ENCODE peak calls at places on chromosome 12, in ten cellular contexts. G is hippocampal formation; Y is activated CD4-positive, alpha-beta T cell treated with anti-CD3 and anti-CD28 coated beads, Interleukin-2, amount 10 ng/mL, durations not matched to agents 7 days and 5 days; R is RCC 7860; X is ELR; D is stimulated activated CD4-positive, alpha-beta T cell treated with anti-CD3 and anti-CD28 coated beads, Interleukin-15, amount 100 ng/mL, for 24 hours; A is stimulated activated CD8-positive, alpha-beta memory T cell treated with anti-CD3 and anti-CD28 coated beads, Interleukin-15, amount 100 ng/mL, for 24 hours; B is LoVo; M is activated naive CD8-positive, alpha-beta T cell treated with anti-CD3 and anti-CD28 coated beads, Interleukin-2, amount 50 U/mL, for 24 hours; U is cardiac muscle cell. I is an unnamed sample.

GRCh38 chr12:13208533-13209278 is 12.2 kb downstream of the EMP1 start:
- DNase-seq in G (peak; percentile 10), Y (peak; percentile 35), R (no peak), X (peak; percentile 60), D (no peak), A (no peak), B (peak; percentile 28), M (no peak), U (peak; percentile 29), I (no peak)

GRCh38 chr12:103728323-103728722 is 112.7 kb downstream of the NT5DC3 start:
- DNase-seq in G (no peak), Y (no peak), R (no peak), X (no peak), D (no peak), A (no peak), B (no peak), M (no peak), U (no peak), I (no peak)

GRCh38 chr12:31897791-31898503 is 61.3 kb upstream of the RESF1 start:
- DNase-seq in G (no peak), Y (no peak), R (peak; percentile 16), X (no peak), D (peak; percentile 34), A (no peak), B (peak; percentile 49), M (peak; percentile 44), U (peak; percentile 44), I (no peak)

GRCh38 chr12:56521590-56522371 is at the start of gene RBMS2:
- DNase-seq in G (peak; percentile 49), Y (peak; percentile 58), R (peak; percentile 79), X (peak; percentile 96), D (peak; percentile 16), A (no peak), B (peak; percentile 87), M (peak; percentile 35), U (peak; percentile 91), I (peak; percentile 57)

GRCh38 chr12:33296529-33296928 is 143.1 kb downstream of the SYT10 start:
- DNase-seq in G (no peak), Y (no peak), R (no peak), X (no peak), D (no peak), A (no peak), B (no peak), M (no peak), U (no peak), I (no peak)

GRCh38 chr12:108430245-108430644 is 84.8 kb upstream of the FICD start:
- DNase-seq in G (no peak), Y (no peak), R (peak; percentile 9), X (no peak), D (no peak), A (no peak), B (no peak), M (no peak), U (no peak), I (no peak)

GRCh38 chr12:62438098-62438692 is 28.4 kb upstream of the MON2 start:
- DNase-seq in G (peak; percentile 18), Y (peak; percentile 69), R (peak; percentile 39), X (peak; percentile 70), D (peak; percentile 58), A (no peak), B (peak; percentile 65), M (peak; percentile 54), U (peak; percentile 67), I (peak; percentile 44)

GRCh38 chr12:89980236-89980635 is 271.6 kb upstream of the ATP2B1 start:
- DNase-seq in G (no peak), Y (no peak), R (no peak), X (peak; percentile 56), D (no peak), A (no peak), B (no peak), M (no peak), U (no peak), I (no peak)

GRCh38 chr12:113113397-113113796 is 22.2 kb downstream of the RASAL1 start:
- DNase-seq in G (no peak), Y (no peak), R (no peak), X (no peak), D (no peak), A (no peak), B (no peak), M (no peak), U (no peak), I (no peak)

GRCh38 chr12:52258335-52258901 is 16.0 kb upstream of the KRT86 start:
- DNase-seq in G (no peak), Y (no peak), R (no peak), X (no peak), D (no peak), A (no peak), B (no peak), M (no peak), U (peak; percentile 41), I (no peak)

GRCh38 chr12:109385339-109386078 is 37.8 kb downstream of the MYO1H start:
- DNase-seq in G (no peak), Y (peak; percentile 8), R (no peak), X (peak; percentile 66), D (no peak), A (no peak), B (peak; percentile 63), M (no peak), U (peak; percentile 33), I (peak; percentile 51)

GRCh38 chr12:119479121-119479561 is 114.4 kb upstream of the TMEM233 start:
- DNase-seq in G (peak; percentile 7), Y (no peak), R (no peak), X (no peak), D (no peak), A (no peak), B (no peak), M (no peak), U (no peak), I (peak; percentile 12)

GRCh38 chr12:101743724-101744472 is 4.6 kb upstream of the SYCP3 start:
- DNase-seq in G (no peak), Y (no peak), R (no peak), X (no peak), D (no peak), A (no peak), B (no peak), M (no peak), U (no peak), I (no peak)

GRCh38 chr12:108858399-108859074 is 1.2 kb upstream of the SSH1 start:
- DNase-seq in G (no peak), Y (no peak), R (no peak), X (no peak), D (peak; percentile 16), A (no peak), B (no peak), M (no peak), U (no peak), I (no peak)

GRCh38 chr12:52921488-52922165 is 16.8 kb upstream of the KRT8 start:
- DNase-seq in G (no peak), Y (no peak), R (no peak), X (no peak), D (no peak), A (no peak), B (no peak), M (no peak), U (no peak), I (no peak)

I was measured in NCI-H774.